ENCODE peak calls at places on chromosomes 2 and 18, in ten cellular contexts. O, C, Z, Y, B, D, F, X, P and W are unnamed samples.

GRCh38 chr2:30809938-30810337 is 2.7 kb upstream of the CAPN13 start:
- DNase-seq in P (no peak), X (no peak), B (no peak), C (no peak), O (no peak), Z (no peak), D (no peak), Y (no peak), F (no peak), W (peak; percentile 11)

GRCh38 chr18:48667276-48668254 is 128.7 kb downstream of the CTIF start:
- DNase-seq in Y (no peak), C (no peak), B (peak; percentile 41), Z (peak; percentile 69), X (no peak), O (peak; percentile 3), D (no peak), F (no peak), P (no peak), W (no peak)

GRCh38 chr18:11316546-11316945 is 167.2 kb upstream of the PIEZO2 start:
- DNase-seq in P (no peak), D (no peak), X (no peak), C (no peak), Y (no peak), Z (no peak), O (no peak), F (no peak), B (no peak), W (no peak)

GRCh38 chr2:120736955-120737801 is 1.5 kb downstream of the GLI2 start:
- DNase-seq in D (no peak), Z (peak; percentile 42), B (peak; percentile 42), Y (no peak), X (peak; percentile 26), F (no peak), P (peak; percentile 34), O (peak; percentile 62), C (no peak), W (no peak)

GRCh38 chr18:78659057-78659456 is 320.6 kb upstream of the SALL3 start:
- DNase-seq in P (no peak), O (no peak), C (no peak), B (no peak), D (no peak), F (no peak), X (no peak), Y (no peak), Z (no peak), W (no peak)

GRCh38 chr2:214310319-214310718 is 100.5 kb upstream of the VWC2L start:
- DNase-seq in Y (no peak), D (no peak), X (no peak), O (peak; percentile 33), C (no peak), Z (no peak), P (no peak), B (no peak), F (no peak), W (no peak)

GRCh38 chr2:205190528-205190927 is 491.8 kb upstream of the NRP2 start:
- DNase-seq in P (no peak), Y (no peak), O (no peak), B (no peak), D (no peak), F (no peak), X (no peak), C (no peak), Z (no peak), W (no peak)

GRCh38 chr2:222504714-222505113 is 80.4 kb downstream of the SGPP2 start:
- DNase-seq in P (no peak), Z (no peak), B (no peak), D (no peak), F (no peak), X (no peak), O (no peak), C (no peak), Y (peak; percentile 48), W (no peak)

GRCh38 chr2:72917875-72918660 is 749 bp downstream of the EMX1 start:
- DNase-seq in B (no peak), Y (no peak), P (peak; percentile 24), F (no peak), O (no peak), C (no peak), Z (peak; percentile 27), X (no peak), D (no peak), W (no peak)

GRCh38 chr2:217655656-217656055 is 347.1 kb downstream of the TNS1 start:
- DNase-seq in F (no peak), B (no peak), C (no peak), O (no peak), Y (no peak), P (no peak), X (no peak), D (no peak), Z (no peak), W (no peak)

GRCh38 chr2:43383533-43383932 is 157.1 kb upstream of the ZFP36L2 start:
- DNase-seq in P (no peak), Y (no peak), D (no peak), X (no peak), Z (no peak), F (no peak), C (no peak), O (no peak), B (no peak), W (no peak)

GRCh38 chr18:9736942-9737813 is 29.1 kb downstream of the RAB31 start:
- DNase-seq in F (no peak), Z (peak; percentile 82), B (no peak), P (no peak), D (no peak), X (no peak), Y (no peak), C (no peak), O (peak; percentile 85), W (no peak)

GRCh38 chr2:150188177-150188576 is 299.3 kb downstream of the RND3 start:
- DNase-seq in C (no peak), P (no peak), Z (no peak), O (peak; percentile 93), X (no peak), D (no peak), Y (no peak), F (no peak), B (no peak), W (no peak)

GRCh38 chr2:28643911-28644334 is 107.7 kb upstream of the PPP1CB start:
- DNase-seq in Y (no peak), X (no peak), P (peak; percentile 48), D (no peak), O (peak; percentile 96), Z (no peak), B (no peak), F (no peak), C (no peak), W (no peak)

GRCh38 chr2:133814890-133815289 is 246.6 kb upstream of the NCKAP5 start:
- DNase-seq in C (no peak), F (no peak), X (no peak), D (no peak), P (no peak), B (no peak), Y (no peak), Z (no peak), O (no peak), W (no peak)

GRCh38 chr2:13585732-13586131 is 869.0 kb downstream of the TRIB2 start:
- DNase-seq in Y (no peak), C (no peak), D (no peak), F (no peak), O (no peak), X (no peak), B (no peak), Z (no peak), P (no peak), W (no peak)

GRCh38 chr2:189492451-189492850 is 51.2 kb downstream of the WDR75 start:
- DNase-seq in O (peak; percentile 40), X (no peak), Y (no peak), B (no peak), P (no peak), Z (no peak), C (no peak), D (no peak), F (no peak), W (no peak)

GRCh38 chr2:71813315-71813714 is 334.3 kb downstream of the CYP26B1 start:
- DNase-seq in D (no peak), Y (no peak), P (no peak), F (no peak), O (no peak), Z (no peak), C (no peak), X (no peak), B (no peak), W (no peak)

GRCh38 chr18:31637445-31637844 is 45.8 kb downstream of the TTR start:
- DNase-seq in B (no peak), X (no peak), Z (no peak), Y (no peak), P (no peak), O (no peak), D (no peak), C (no peak), F (no peak), W (no peak)